ENCODE peak calls at places on chromosomes 13 and 19, in seven cellular contexts. Y is IMR-90, T is mesendoderm, A is neuronal stem cell, G is H9, Q is H1, R is trophoblast cell. C is an unnamed sample.
A peak's percentile ranks its signal among the peaks of the same experiment; 100 is the strongest.

GRCh38 chr13:91588541-91588940 is 190.1 kb downstream of the GPC5 start:
- DNase-seq in T (no peak), G (no peak), Y (no peak), R (no peak), A (no peak), Q (no peak), C (no peak)

GRCh38 chr13:112042496-112042895 is 24.5 kb upstream of the SOX1 start:
- DNase-seq in A (no peak), R (no peak), T (peak; percentile 77), G (peak; percentile 47), Y (no peak), Q (no peak), C (no peak)

GRCh38 chr13:102599451-102600012 is 2.7 kb downstream of the TPP2 start:
- DNase-seq in G (no peak), Q (no peak), T (no peak), R (no peak), A (no peak), Y (no peak), C (no peak)

GRCh38 chr19:50496189-50497029 is 14.6 kb downstream of the JOSD2 start:
- DNase-seq in Y (no peak), G (peak; percentile 71), T (peak; percentile 77), A (no peak), R (no peak), Q (no peak), C (no peak)

GRCh38 chr19:10805075-10805757 is 30.8 kb downstream of the TMED1 start:
- DNase-seq in Y (no peak), A (no peak), G (no peak), T (no peak), Q (no peak), R (no peak), C (no peak)

GRCh38 chr13:64912141-64912540 is 2318.0 kb downstream of the PCDH9 start:
- DNase-seq in Y (peak; percentile 83), G (no peak), T (peak; percentile 8), R (peak; percentile 69), Q (no peak), A (no peak), C (peak; percentile 54)

GRCh38 chr13:80359459-80360297 is 18.8 kb upstream of the SPRY2 start:
- DNase-seq in A (peak; percentile 95), Q (peak; percentile 78), T (peak; percentile 96), R (no peak), G (peak; percentile 80), Y (no peak), C (peak; percentile 48)

GRCh38 chr13:22915442-22916082 is 265.2 kb upstream of the SGCG start:
- DNase-seq in G (peak; percentile 88), Y (peak; percentile 17), A (peak; percentile 52), R (peak; percentile 57), Q (peak; percentile 66), T (peak; percentile 93), C (peak; percentile 4)

GRCh38 chr19:27846944-27847343 is 1366.0 kb downstream of the UQCRFS1 start:
- DNase-seq in T (no peak), A (no peak), R (no peak), G (no peak), Q (no peak), Y (no peak), C (no peak)

GRCh38 chr13:102138635-102139225 is 263.1 kb downstream of the FGF14 start:
- DNase-seq in G (no peak), T (no peak), Q (no peak), Y (peak; percentile 10), R (no peak), A (no peak), C (peak; percentile 51)

GRCh38 chr13:113034451-113035208 is 65.6 kb downstream of the MCF2L start:
- DNase-seq in G (peak; percentile 60), Q (no peak), Y (peak; percentile 56), A (peak; percentile 33), T (peak; percentile 64), R (peak; percentile 56), C (peak; percentile 52)

GRCh38 chr19:47377801-47378200 is 28.7 kb downstream of the DHX34 start:
- DNase-seq in G (no peak), Q (no peak), A (no peak), Y (no peak), T (no peak), R (no peak), C (no peak)

GRCh38 chr13:60509601-60510386 is 112.8 kb downstream of the TDRD3 start:
- DNase-seq in Q (no peak), T (no peak), G (no peak), R (peak; percentile 43), Y (peak; percentile 1), A (no peak), C (no peak)

GRCh38 chr19:12314553-12314952 is 18.9 kb downstream of the ZNF563 start:
- DNase-seq in Y (no peak), R (no peak), Q (no peak), T (no peak), A (no peak), G (no peak), C (no peak)

GRCh38 chr19:1065606-1066109 is 1.3 kb upstream of the ARHGAP45 start:
- DNase-seq in T (peak; percentile 79), G (no peak), Q (no peak), A (no peak), R (peak; percentile 99), Y (no peak), C (no peak)

GRCh38 chr13:110308377-110309158 is 1.5 kb downstream of the COL4A2 start:
- DNase-seq in G (peak; percentile 51), Q (no peak), A (peak; percentile 52), R (peak; percentile 73), T (peak; percentile 70), Y (no peak), C (peak; percentile 57)

GRCh38 chr13:46721054-46721453 is 75.9 kb downstream of the ESD start:
- DNase-seq in Q (no peak), G (no peak), A (peak; percentile 23), T (peak; percentile 40), R (peak; percentile 50), Y (peak; percentile 53), C (peak; percentile 63)

GRCh38 chr13:20525601-20526544 is at the start of gene CRYL1:
- DNase-seq in Y (peak; percentile 73), G (peak; percentile 45), R (peak; percentile 68), Q (no peak), T (peak; percentile 25), A (peak; percentile 46), C (peak; percentile 72)

GRCh38 chr13:46119883-46120614 is 15.2 kb upstream of the CPB2 start:
- DNase-seq in Q (no peak), T (peak; percentile 85), A (no peak), Y (peak; percentile 19), G (no peak), R (peak; percentile 60), C (peak; percentile 71)

GRCh38 chr19:1408300-1409203 is 1.2 kb downstream of the DAZAP1 start:
- DNase-seq in G (no peak), T (peak; percentile 67), Y (peak; percentile 50), Q (no peak), A (peak; percentile 35), R (peak; percentile 83), C (peak; percentile 66)

DNA sequence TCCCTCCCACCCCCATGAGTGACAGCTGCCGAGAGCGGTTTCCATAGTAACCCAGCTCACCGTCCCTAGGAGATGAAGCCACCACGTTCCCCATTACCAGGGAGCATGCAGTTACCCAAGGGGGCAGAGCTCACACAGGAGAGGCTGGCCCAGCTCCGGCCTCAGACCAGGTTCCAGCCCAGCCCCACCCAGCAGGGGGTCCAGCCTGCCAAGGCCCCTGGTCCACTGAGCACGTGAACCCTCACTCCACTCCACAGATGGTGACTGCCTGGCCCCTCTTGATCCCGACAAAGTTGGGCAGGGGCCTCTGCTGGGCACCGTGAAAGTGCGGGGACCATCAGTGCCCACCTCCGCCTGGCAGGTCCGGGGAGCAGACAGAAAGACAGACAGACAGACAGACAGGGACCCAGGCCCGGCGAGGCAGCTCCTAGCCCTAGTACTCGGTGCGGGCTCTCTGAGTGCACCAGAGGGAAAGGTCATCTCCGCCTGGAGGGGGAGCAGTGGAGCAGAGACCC is 50.7 kb downstream of the CELF5 start:
- DNase-seq in Q (peak; percentile 43), T (peak; percentile 85), R (no peak), G (peak; percentile 88), A (peak; percentile 69), Y (no peak), C (peak; percentile 22)
- H3K4ac ChIP-seq in Q (no peak overlapping the region), T (no peak overlapping the region), R (no peak overlapping the region), G (no peak overlapping the region), A (no peak overlapping the region), Y (no peak overlapping the region), C (no peak overlapping the region)

DNA sequence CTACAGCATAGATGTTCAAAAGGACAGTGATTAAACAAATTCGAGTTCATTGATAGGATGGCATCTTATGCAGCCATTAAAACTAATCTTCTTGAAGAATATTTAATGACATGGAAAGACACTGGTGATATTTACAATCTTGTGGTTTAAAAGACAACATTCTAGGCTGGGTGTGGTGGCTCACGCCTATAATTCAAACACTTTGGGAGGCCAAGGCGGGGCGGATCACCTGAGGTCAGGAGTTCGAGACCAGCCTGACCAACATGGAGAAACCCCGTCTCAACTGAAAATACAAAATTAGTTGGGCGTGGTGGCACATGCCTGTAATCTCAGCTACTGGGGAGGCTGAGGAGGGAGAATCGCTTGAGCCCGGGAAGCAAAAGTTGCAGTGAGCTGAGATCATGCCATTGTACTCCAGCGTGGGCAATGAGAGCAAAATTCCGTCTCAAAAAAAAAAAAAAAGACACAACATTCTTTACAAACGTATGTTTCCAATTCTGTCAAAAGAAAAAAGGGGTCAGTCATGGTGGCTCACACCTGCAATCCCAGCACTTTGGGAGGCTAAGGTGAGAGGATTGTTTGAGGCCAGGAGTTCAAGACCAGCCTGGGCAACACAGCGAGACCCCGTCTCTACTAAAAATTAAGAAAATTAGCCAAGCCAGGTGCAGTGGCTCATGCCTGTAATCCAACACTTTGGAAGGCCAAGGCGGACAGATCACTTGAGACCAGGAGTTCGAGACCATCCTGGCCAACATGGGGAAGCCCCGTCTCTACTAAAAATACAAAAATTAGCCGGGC is 2.5 kb upstream of the PAK4 start:
- DNase-seq in R (no peak), G (no peak), Q (no peak), Y (no peak), T (no peak), A (no peak), C (no peak)
- H3K4ac ChIP-seq in R (no peak overlapping the region), G (no peak overlapping the region), Q (no peak overlapping the region), Y (no peak overlapping the region), T (no peak overlapping the region), A (no peak overlapping the region), C (no peak overlapping the region)

DNA sequence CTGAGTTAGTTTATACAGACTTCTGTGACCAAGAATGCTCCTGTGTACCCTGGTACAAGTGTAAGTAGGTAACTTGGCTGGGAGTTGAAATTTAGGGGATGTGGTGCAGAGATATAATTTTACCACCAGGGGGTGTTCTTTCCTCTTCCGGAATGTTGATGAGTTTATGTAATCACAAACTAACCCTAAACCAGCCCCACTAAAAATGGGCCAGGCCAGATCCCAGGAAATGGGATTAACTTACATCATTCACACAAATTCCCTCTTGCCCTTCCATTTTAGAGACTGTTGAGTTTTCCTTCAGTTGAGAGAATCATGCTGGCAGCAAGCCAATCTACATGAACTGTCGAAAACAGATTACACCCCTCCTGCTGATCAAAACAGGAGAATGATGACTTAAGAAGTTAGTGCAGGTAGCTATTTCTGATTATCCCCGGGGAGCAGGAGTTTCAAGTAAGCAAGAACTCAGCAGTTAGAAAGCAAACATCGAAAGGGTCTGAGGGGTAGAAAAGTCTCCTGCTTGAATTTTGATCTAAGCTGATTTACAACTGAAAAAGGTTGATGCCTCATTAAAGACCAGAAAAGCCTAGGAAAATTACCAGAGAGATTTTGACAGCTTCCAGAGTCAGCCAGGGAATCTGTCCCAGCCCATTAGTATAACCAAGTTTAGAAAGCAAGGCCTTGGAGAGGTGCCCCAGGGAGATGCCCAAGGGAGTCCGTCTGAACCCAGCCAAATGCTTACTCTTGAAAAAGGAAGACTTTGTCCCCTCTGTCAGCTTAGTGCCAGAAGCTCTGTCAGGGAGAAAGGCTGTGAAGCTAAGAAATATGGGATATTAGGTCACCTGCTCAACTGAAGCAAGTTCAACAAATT is 32.3 kb upstream of the MED4 start:
- DNase-seq in T (peak; percentile 93), G (peak; percentile 51), A (peak; percentile 54), Q (peak; percentile 34), Y (peak; percentile 60), R (peak; percentile 82), C (peak; percentile 72)
- H3K4ac ChIP-seq in T (no peak overlapping the region), G (no peak overlapping the region), A (no peak overlapping the region), Q (no peak overlapping the region), Y (no peak overlapping the region), R (no peak overlapping the region), C (no peak overlapping the region)

GRCh38 chr13:108377646-108378206 is 108.2 kb downstream of the TNFSF13B start:
- DNase-seq in A (no peak), G (no peak), Q (no peak), T (no peak), R (no peak), Y (no peak), C (no peak)
- H3K4ac ChIP-seq in A (no peak overlapping the region), G (no peak overlapping the region), Q (no peak overlapping the region), T (no peak overlapping the region), R (no peak overlapping the region), Y (no peak overlapping the region), C (no peak overlapping the region)

C was measured in mesenchymal stem cell.